ENCODE peak calls at places on chromosomes 2 and 18, in ten cellular contexts. G is heart left ventricle, Y is OCI-LY7, R is heart right ventricle, P is spleen, U is tibial artery, S is astrocyte, I is mucosa of descending colon, W is GM12878, Q is PC-9. T is an unnamed sample. For H3K4me1, the result is how much of the 10 kb centered on the place peaks cover.

GRCh38 chr2:183057333-183057985 is 19.2 kb upstream of the NCKAP1 start:
- DNase-seq in P (no peak), I (no peak), G (no peak), R (no peak), Q (peak), U (no peak), W (no peak), Y (no peak), S (no peak), T (no peak)

GRCh38 chr2:145197944-145198343 is 678.0 kb upstream of the ZEB2 start:
- DNase-seq in G (no peak), W (no peak), P (no peak), I (no peak), S (no peak), R (no peak), Q (no peak), U (no peak), Y (no peak), T (no peak)

GRCh38 chr2:70948350-70949003 is 12.8 kb downstream of the ATP6V1B1 start:
- DNase-seq in I (peak), W (no peak), U (peak), S (peak), Y (peak), P (peak), G (peak), Q (no peak), R (peak), T (peak)

GRCh38 chr18:46946656-46947282 is 29.4 kb downstream of the KATNAL2 start:
- DNase-seq in I (peak), Y (no peak), Q (no peak), R (peak), P (peak), W (no peak), U (peak), G (peak), S (peak), T (peak)

GRCh38 chr2:168528469-168528868 is 72.4 kb downstream of the CERS6 start:
- DNase-seq in G (no peak), W (no peak), Y (no peak), Q (no peak), I (no peak), U (no peak), P (no peak), R (no peak), S (no peak), T (no peak)

GRCh38 chr2:137031731-137032130 is 266.4 kb downstream of the THSD7B start:
- DNase-seq in Q (no peak), W (no peak), S (no peak), Y (no peak), I (no peak), G (no peak), R (no peak), U (no peak), P (no peak), T (no peak)

GRCh38 chr2:62938126-62938525 is 112.5 kb upstream of the OTX1 start:
- DNase-seq in G (no peak), R (no peak), Y (no peak), W (no peak), U (no peak), Q (no peak), P (no peak), S (peak), I (no peak), T (no peak)

GRCh38 chr18:46387426-46388131 is 269.4 kb downstream of the LOXHD1 start:
- DNase-seq in Y (no peak), P (no peak), G (no peak), S (no peak), I (no peak), R (no peak), W (no peak), Q (no peak), U (no peak), T (no peak)

GRCh38 chr2:143852748-143853147 is 667.2 kb downstream of the ZEB2 start:
- DNase-seq in P (no peak), W (no peak), G (no peak), I (no peak), Q (no peak), R (no peak), S (no peak), U (no peak), Y (peak), T (no peak)

GRCh38 chr2:85276571-85277121 is 51.1 kb downstream of the TGOLN2 start:
- DNase-seq in G (no peak), U (no peak), R (no peak), Y (no peak), W (no peak), Q (no peak), S (no peak), P (no peak), I (no peak), T (no peak)

GRCh38 chr2:29377788-29378187 is 262.6 kb downstream of the CLIP4 start:
- DNase-seq in P (no peak), S (no peak), W (no peak), Q (peak), G (no peak), Y (no peak), R (no peak), U (no peak), I (no peak), T (no peak)

GRCh38 chr18:33983126-33983525 is 241.6 kb downstream of the NOL4 start:
- DNase-seq in G (no peak), P (no peak), Y (no peak), R (no peak), S (no peak), U (no peak), Q (no peak), I (no peak), W (no peak), T (no peak)

GRCh38 chr2:217822296-217823252 is 180.2 kb downstream of the TNS1 start:
- DNase-seq in P (no peak), U (no peak), R (no peak), S (peak), G (no peak), I (peak), Q (no peak), W (no peak), Y (no peak), T (peak)

GRCh38 chr2:164896226-164896625 is 54.6 kb upstream of the COBLL1 start:
- DNase-seq in S (no peak), I (no peak), P (no peak), Y (no peak), G (no peak), W (no peak), U (no peak), Q (no peak), R (no peak), T (no peak)

GRCh38 chr2:218671077-218671653 is 637 bp downstream of the RNF25 start:
- DNase-seq in I (no peak), W (no peak), U (no peak), G (no peak), R (no peak), Y (no peak), Q (peak), P (no peak), S (peak), T (no peak)

GRCh38 chr18:2906522-2907458 is 60.0 kb downstream of the EMILIN2 start:
- DNase-seq in I (peak), S (no peak), P (peak), Q (no peak), Y (peak), W (no peak), R (peak), G (peak), U (no peak), T (no peak)

GRCh38 chr2:239660390-239661228 is 259.8 kb upstream of the HDAC4 start:
- DNase-seq in Y (no peak), P (no peak), U (peak), W (no peak), I (no peak), Q (peak), S (no peak), R (no peak), G (no peak), T (no peak)

GRCh38 chr2:235634435-235635152 is 140.8 kb downstream of the AGAP1 start:
- DNase-seq in Q (no peak), G (no peak), Y (no peak), W (no peak), S (peak), P (no peak), R (no peak), U (no peak), I (no peak), T (no peak)

GRCh38 chr2:105383456-105383855 is 15.4 kb downstream of the FHL2 start:
- DNase-seq in I (no peak), G (no peak), U (peak), W (no peak), Y (no peak), S (no peak), Q (no peak), R (no peak), P (no peak), T (no peak)

GRCh38 chr18:27546991-27547390 is 361.9 kb upstream of the CHST9 start:
- DNase-seq in U (no peak), I (no peak), Q (no peak), Y (no peak), P (no peak), R (no peak), W (no peak), S (no peak), G (no peak), T (no peak)

GRCh38 chr2:232236200-232236599 is 142.4 kb upstream of the ALPP start:
- DNase-seq in U (no peak), P (no peak), R (no peak), Y (no peak), I (no peak), G (no peak), Q (peak), S (no peak), W (no peak), T (no peak)

GRCh38 chr18:43161528-43161927 is 46.0 kb upstream of the RIT2 start:
- DNase-seq in U (no peak), Q (no peak), I (no peak), Y (no peak), R (no peak), W (no peak), P (no peak), S (peak), G (no peak), T (no peak)

GRCh38 chr2:236157815-236158498 is 10.2 kb downstream of the GBX2 start:
- DNase-seq in W (no peak), I (no peak), P (peak), S (no peak), Q (no peak), G (no peak), U (no peak), R (no peak), Y (no peak), T (no peak)

GRCh38 chr2:227010433-227010832 is 153.6 kb downstream of the COL4A4 start:
- DNase-seq in G (no peak), Q (no peak), Y (no peak), S (peak), W (no peak), P (no peak), R (no peak), U (no peak), I (no peak), T (no peak)

GRCh38 chr2:154329510-154329909 is 369.0 kb upstream of the KCNJ3 start:
- DNase-seq in Y (no peak), U (no peak), R (no peak), Q (no peak), S (no peak), I (no peak), P (no peak), G (no peak), W (no peak), T (no peak)

GRCh38 chr2:233643128-233643527 is 6.9 kb downstream of the UGT1A10 start:
- DNase-seq in Y (peak), P (no peak), S (no peak), G (no peak), R (no peak), Q (peak), W (no peak), U (no peak), I (no peak), T (no peak)

GRCh38 chr2:230416061-230416721 is at the start of gene SP100:
- DNase-seq in R (peak), Q (peak), Y (peak), I (peak), W (peak), G (peak), U (peak), S (peak), P (peak), T (peak)

GRCh38 chr18:24015897-24016631 is 1.5 kb downstream of the TTC39C start:
- DNase-seq in Q (no peak), R (no peak), U (no peak), I (no peak), G (no peak), S (no peak), Y (no peak), W (no peak), P (no peak), T (no peak)

GRCh38 chr2:159211447-159212396 is 74.8 kb downstream of the WDSUB1 start:
- DNase-seq in Q (no peak), Y (no peak), G (no peak), I (no peak), U (no peak), W (no peak), R (no peak), S (peak), P (peak), T (no peak)

GRCh38 chr2:38377501-38378258 is 607 bp upstream of the ATL2 start:
- DNase-seq in I (no peak), G (no peak), U (no peak), P (no peak), W (no peak), R (peak), Q (peak), Y (peak), S (peak), T (peak)

GRCh38 chr18:13614701-13615288 is 111.6 kb downstream of the FAM210A start:
- DNase-seq in Y (peak), R (peak), G (peak), S (no peak), Q (no peak), U (no peak), I (no peak), P (peak), W (no peak), T (peak)

GRCh38 chr2:36326286-36326685 is 29.3 kb upstream of the CRIM1 start:
- DNase-seq in Q (no peak), P (no peak), S (no peak), Y (no peak), U (no peak), G (no peak), R (no peak), W (no peak), I (no peak), T (no peak)

GRCh38 chr2:60459896-60460295 is 93.6 kb downstream of the BCL11A start:
- DNase-seq in U (no peak), Q (no peak), G (no peak), Y (no peak), P (no peak), W (no peak), R (no peak), I (no peak), S (no peak), T (no peak)

GRCh38 chr18:51070545-51070944 is 40.5 kb downstream of the SMAD4 start:
- DNase-seq in U (no peak), Y (no peak), P (no peak), W (no peak), R (no peak), S (peak), I (no peak), Q (no peak), G (no peak), T (no peak)

GRCh38 chr2:69272803-69273471 is 114.1 kb downstream of the GFPT1 start:
- DNase-seq in R (no peak), G (no peak), W (no peak), I (no peak), P (no peak), S (no peak), Q (no peak), Y (no peak), U (no peak), T (no peak)

GRCh38 chr18:11389281-11389680 is 220.1 kb upstream of the SLC35G4 start:
- DNase-seq in I (no peak), W (no peak), Y (no peak), R (no peak), U (no peak), P (no peak), S (no peak), G (no peak), Q (no peak), T (no peak)

GRCh38 chr18:11391636-11392035 is 217.8 kb upstream of the SLC35G4 start:
- DNase-seq in R (no peak), U (no peak), I (no peak), Q (no peak), P (no peak), S (peak), W (no peak), G (no peak), Y (no peak), T (no peak)

GRCh38 chr18:11392292-11392691 is 217.1 kb upstream of the SLC35G4 start:
- DNase-seq in Q (no peak), Y (peak), G (no peak), R (no peak), U (no peak), I (no peak), P (no peak), W (no peak), S (peak), T (no peak)

GRCh38 chr18:11392974-11393373 is 216.4 kb upstream of the SLC35G4 start:
- DNase-seq in G (no peak), W (no peak), I (no peak), S (no peak), Y (no peak), Q (no peak), R (no peak), P (no peak), U (no peak), T (no peak)

GRCh38 chr18:11393486-11393885 is 215.9 kb upstream of the SLC35G4 start:
- DNase-seq in P (no peak), G (peak), S (no peak), U (no peak), R (peak), W (no peak), I (no peak), Y (no peak), Q (no peak), T (no peak)
- H3K4me3 ChIP-seq in P (no peak), G (no peak), S (no peak), U (no peak), R (no peak), W (no peak), I (no peak), Y (no peak), Q (no peak), T (no peak)

GRCh38 chr2:223102040-223102899 is 50.3 kb downstream of the KCNE4 start:
- DNase-seq in U (no peak), R (no peak), Q (no peak), W (no peak), Y (no peak), S (no peak), I (no peak), G (no peak), P (no peak), T (no peak)
- TF ChIP-seq CTCF in U (no peak), R (no peak), Q (peak), W (no peak), Y (peak), S (no peak), I (no peak), G (peak), P (no peak), T (no peak)

GRCh38 chr2:173079141-173079540 is 3.5 kb downstream of the MAP3K20 start:
- DNase-seq in W (no peak), Y (no peak), P (no peak), U (no peak), I (no peak), S (no peak), R (no peak), Q (no peak), G (no peak), T (no peak)
- H3K4me1 ChIP-seq in W (under half), Y (under half), P (under half), U (half or more), I (under half), S (under half), R (under half), Q (half or more), G (under half), T (under half)

DNA sequence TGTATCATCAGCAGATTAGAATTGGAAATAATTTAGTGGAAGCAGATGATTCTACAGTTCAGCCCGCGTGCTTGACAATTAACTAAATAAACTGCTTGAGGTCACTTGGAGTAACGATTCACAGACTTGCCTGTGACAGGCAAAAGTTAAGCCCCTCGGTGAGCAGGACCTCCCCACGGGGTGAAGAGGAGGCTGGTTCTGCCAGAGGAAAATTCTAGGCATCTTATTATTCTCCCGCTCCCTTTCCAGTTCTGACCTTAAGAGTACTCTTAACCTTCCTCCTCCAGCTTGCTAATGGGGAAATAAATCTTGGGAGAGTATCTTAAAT is 169.7 kb upstream of the SMAD2 start:
- DNase-seq in U (no peak), Y (no peak), S (no peak), P (no peak), Q (no peak), I (no peak), R (no peak), W (no peak), G (no peak), T (no peak)
- H3K4me3 ChIP-seq in U (no peak), Y (no peak), S (no peak), P (no peak), Q (no peak), I (no peak), R (no peak), W (no peak), G (no peak), T (no peak)

DNA sequence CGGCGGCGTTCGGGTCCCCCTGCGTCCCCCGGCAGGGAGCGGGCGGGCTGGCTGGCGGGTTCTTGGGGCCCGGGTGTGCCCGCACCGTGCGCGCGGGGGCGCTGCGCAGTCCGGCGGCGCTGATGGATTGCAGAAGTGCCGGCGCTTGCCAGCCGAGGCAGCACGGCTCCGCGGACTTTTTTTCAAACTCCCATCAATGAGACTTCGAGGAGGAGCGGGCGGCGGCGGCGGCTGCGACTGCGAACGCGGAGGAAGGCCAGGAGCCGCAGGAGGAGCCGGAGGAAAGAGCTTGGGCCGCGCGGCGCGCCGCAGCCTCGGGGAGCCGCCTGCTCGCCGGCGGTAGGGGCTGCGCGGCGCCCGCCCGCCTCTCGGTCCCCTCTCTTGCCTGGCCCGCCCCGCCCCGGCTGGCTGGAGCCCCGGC is at the start of gene GLI2:
- DNase-seq in U (peak), G (peak), R (peak), Y (no peak), S (peak), W (no peak), Q (peak), P (peak), I (peak), T (peak)
- TF ChIP-seq CTCF in U (peak), G (peak), R (peak), Y (peak), S (peak), W (peak), Q (peak), P (no peak), I (peak), T (peak)

DNA sequence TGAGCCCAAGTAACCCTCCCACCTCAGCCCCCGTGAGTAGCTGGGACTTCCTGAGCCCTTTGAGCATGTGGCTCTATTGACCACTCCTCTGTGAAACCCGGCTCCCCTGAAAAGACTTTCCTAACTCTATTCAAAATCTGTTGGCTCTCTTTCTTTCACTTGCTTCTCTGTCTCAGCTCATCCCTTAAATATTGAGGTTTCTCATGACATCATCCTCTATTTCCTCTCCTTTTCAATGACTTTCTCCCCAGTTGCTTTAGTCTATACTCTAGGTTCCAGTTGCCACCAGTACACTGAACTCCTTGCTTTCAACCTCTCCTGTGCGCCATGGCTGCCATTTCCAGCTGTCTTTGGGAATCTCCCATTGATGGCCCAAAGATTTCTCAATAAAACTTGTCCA is 79.8 kb upstream of the STK17B start:
- DNase-seq in S (no peak), G (no peak), I (no peak), Y (no peak), W (no peak), Q (no peak), P (no peak), R (no peak), U (no peak), T (no peak)
- H3K4me1 ChIP-seq in S (under half), G (under half), I (under half), Y (under half), W (under half), Q (under half), P (under half), R (under half), U (under half), T (under half)

GRCh38 chr2:189408294-189408693 is 33.0 kb upstream of the WDR75 start:
- DNase-seq in S (peak), Y (no peak), W (no peak), R (no peak), G (no peak), P (no peak), Q (no peak), U (no peak), I (no peak), T (no peak)

GRCh38 chr2:189406612-189407011 is 34.7 kb upstream of the WDR75 start:
- DNase-seq in S (no peak), I (no peak), U (no peak), R (no peak), Q (no peak), P (no peak), W (no peak), Y (no peak), G (no peak), T (no peak)

GRCh38 chr2:189409136-189409535 is 32.1 kb upstream of the WDR75 start:
- DNase-seq in U (no peak), G (no peak), R (no peak), P (no peak), W (no peak), S (peak), Q (no peak), I (no peak), Y (no peak), T (no peak)

GRCh38 chr2:189407161-189407943 is 33.9 kb upstream of the WDR75 start:
- DNase-seq in S (peak), P (no peak), W (no peak), I (no peak), U (no peak), G (no peak), Y (no peak), R (no peak), Q (no peak), T (no peak)

DNA sequence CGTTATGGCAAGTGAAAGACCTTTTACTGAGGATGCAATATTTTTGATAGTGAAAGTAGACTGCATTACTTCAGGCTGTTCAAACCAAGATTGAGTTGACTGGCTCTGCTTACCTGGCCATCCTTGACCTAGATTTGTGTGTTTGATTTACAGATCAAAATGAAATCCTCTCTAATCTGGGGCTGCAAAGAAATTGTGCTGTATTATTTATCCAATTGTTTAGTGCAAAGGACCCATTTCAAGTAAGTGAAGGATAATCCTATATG is 33.4 kb upstream of the WDR75 start:
- DNase-seq in S (no peak), U (no peak), Y (no peak), Q (no peak), I (no peak), G (no peak), P (no peak), R (no peak), W (no peak), T (no peak)
- H3K4me3 ChIP-seq in S (no peak), U (no peak), Y (no peak), Q (no peak), I (no peak), G (peak), P (no peak), R (peak), W (no peak), T (no peak)

T was measured in lung.